ENCODE peak calls at places on chromosomes 13 and 19, in five cellular contexts. R is NCI-H1105; S is dermis microvascular lymphatic vessel endothelial cell; N is activated CD4-positive, alpha-beta T cell treated with anti-CD3 and anti-CD28 coated beads for 24 hours; Y is C1 segment of cervical spinal cord. T is an unnamed sample.

GRCh38 chr13:95352486-95352885 is 51.2 kb upstream of the ABCC4 start:
- DNase-seq in R (no peak), S (no peak), N (no peak), Y (no peak), T (no peak)

GRCh38 chr13:26377038-26377437 is 123.1 kb downstream of the CDK8 start:
- DNase-seq in R (no peak), S (peak; percentile 15), N (no peak), Y (no peak), T (no peak)

GRCh38 chr13:36880961-36881360 is 39.1 kb downstream of the SMAD9 start:
- DNase-seq in R (no peak), S (peak; percentile 64), N (no peak), Y (no peak), T (no peak)

GRCh38 chr13:80030491-80030890 is 310.4 kb downstream of the SPRY2 start:
- DNase-seq in R (no peak), S (peak; percentile 25), N (no peak), Y (no peak), T (no peak)

GRCh38 chr13:112931028-112931934 is 37.7 kb upstream of the MCF2L start:
- DNase-seq in R (peak; percentile 92), S (peak; percentile 27), N (no peak), Y (no peak), T (no peak)

GRCh38 chr13:25463496-25463895 is 91.7 kb downstream of the ATP8A2 start:
- DNase-seq in R (no peak), S (no peak), N (no peak), Y (no peak), T (no peak)

GRCh38 chr13:28333204-28333900 is 161.6 kb downstream of the FLT1 start:
- DNase-seq in R (no peak), S (peak; percentile 69), N (no peak), Y (no peak), T (no peak)

GRCh38 chr19:50644315-50644915 is 4.7 kb upstream of the SYT3 start:
- DNase-seq in R (no peak), S (no peak), N (no peak), Y (no peak), T (no peak)

GRCh38 chr19:13169769-13170168 is 19.6 kb downstream of the IER2 start:
- DNase-seq in R (no peak), S (peak; percentile 51), N (no peak), Y (no peak), T (no peak)

GRCh38 chr13:48370815-48371214 is 42.1 kb downstream of the LPAR6 start:
- DNase-seq in R (no peak), S (peak; percentile 2), N (no peak), Y (no peak), T (no peak)

GRCh38 chr19:54439174-54439851 is 9.7 kb upstream of the LENG8 start:
- DNase-seq in R (no peak), S (peak; percentile 58), N (no peak), Y (no peak), T (peak; percentile 51)

T was measured in caudate nucleus.